ENCODE peak calls at places on chromosomes 13 and 19, in four cellular contexts. V, O, A and T are unnamed samples.

GRCh38 chr13:36282818-36283432 is 14.7 kb downstream of the CCDC169 start:
- DNase-seq in A (no peak), O (peak), V (no peak), T (no peak)

GRCh38 chr19:3066482-3067049 is 4.3 kb upstream of the TLE5 start:
- DNase-seq in A (no peak), V (no peak), O (no peak), T (no peak)

GRCh38 chr13:33761744-33762143 is 56.2 kb upstream of the RFC3 start:
- DNase-seq in V (no peak), A (no peak), O (no peak), T (no peak)

GRCh38 chr19:3403489-3404323 is 37.3 kb downstream of the NFIC start:
- DNase-seq in O (no peak), A (peak), V (no peak), T (peak)

GRCh38 chr13:100363874-100364273 is 224.7 kb downstream of the GGACT start:
- DNase-seq in A (no peak), O (no peak), V (no peak), T (no peak)

GRCh38 chr19:51359294-51359693 is 6.9 kb downstream of the ETFB start:
- DNase-seq in O (no peak), V (no peak), A (no peak), T (no peak)

GRCh38 chr13:49400755-49401659 is 42.9 kb downstream of the CAB39L start:
- DNase-seq in O (no peak), A (no peak), V (no peak), T (no peak)

GRCh38 chr19:39341122-39341719 is 1.0 kb upstream of the SAMD4B start:
- DNase-seq in A (no peak), V (peak), O (no peak), T (peak)

GRCh38 chr19:38317104-38317612 is 1.4 kb upstream of the YIF1B start:
- DNase-seq in A (no peak), O (no peak), V (no peak), T (no peak)

GRCh38 chr13:57933606-57934005 is 302.1 kb downstream of the PCDH17 start:
- DNase-seq in A (no peak), O (no peak), V (no peak), T (no peak)

GRCh38 chr13:26656919-26657318 is 99.4 kb downstream of the WASF3 start:
- DNase-seq in V (no peak), A (no peak), O (no peak), T (no peak)

GRCh38 chr19:45876411-45877197 is 9.3 kb downstream of the IRF2BP1 start:
- DNase-seq in O (no peak), V (peak), A (no peak), T (no peak)

GRCh38 chr19:47228168-47228936 is 2.6 kb downstream of the BBC3 start:
- DNase-seq in V (no peak), O (no peak), A (peak), T (no peak)

GRCh38 chr13:89748716-89749115 is 1598.8 kb upstream of the MIR17HG start:
- DNase-seq in O (no peak), V (no peak), A (no peak), T (no peak)

GRCh38 chr19:1401138-1401888 is at the start of gene GAMT:
- DNase-seq in O (no peak), A (no peak), V (peak), T (no peak)

GRCh38 chr13:29465741-29466293 is 129.7 kb downstream of the SLC7A1 start:
- DNase-seq in V (no peak), A (no peak), O (no peak), T (peak)

GRCh38 chr13:29969286-29969685 is 118.9 kb upstream of the UBL3 start:
- DNase-seq in O (no peak), A (no peak), V (no peak), T (no peak)

GRCh38 chr19:5225486-5226345 is 114.9 kb downstream of the PTPRS start:
- DNase-seq in A (no peak), V (peak), O (no peak), T (no peak)

GRCh38 chr19:6925801-6926751 is 38.7 kb downstream of the ADGRE1 start:
- DNase-seq in A (no peak), V (no peak), O (no peak), T (no peak)